ENCODE peak calls at places on chromosomes 2 and 18, in nine cellular contexts. One of them, this sample, is unnamed.

GRCh38 chr2:66889632-66889882 is 454.6 kb downstream of the MEIS1 start:
- DNase-seq in cardiac muscle cell: no peak
- DNase-seq in brain microvascular endothelial cell: no peak
- DNase-seq in pancreas: no peak
- DNase-seq in upper lobe of right lung: no peak
- DNase-seq in Panc1: no peak
- DNase-seq in CD4-positive, alpha-beta T cell: no peak
- DNase-seq in kidney: no peak
- DNase-seq in right lobe of liver: no peak
- DNase-seq in this sample: no peak

GRCh38 chr18:7447629-7448028 is 119.5 kb upstream of the PTPRM start:
- DNase-seq in cardiac muscle cell: no peak
- DNase-seq in brain microvascular endothelial cell: peak
- DNase-seq in CD4-positive, alpha-beta T cell: no peak
- DNase-seq in Panc1: no peak
- DNase-seq in pancreas: no peak
- DNase-seq in kidney: no peak
- DNase-seq in upper lobe of right lung: no peak
- DNase-seq in right lobe of liver: no peak
- DNase-seq in this sample: no peak

GRCh38 chr2:176636376-176636775 is 367.1 kb downstream of the MTX2 start:
- DNase-seq in brain microvascular endothelial cell: no peak
- DNase-seq in cardiac muscle cell: no peak
- DNase-seq in kidney: no peak
- DNase-seq in CD4-positive, alpha-beta T cell: no peak
- DNase-seq in pancreas: no peak
- DNase-seq in Panc1: no peak
- DNase-seq in upper lobe of right lung: no peak
- DNase-seq in right lobe of liver: no peak
- DNase-seq in this sample: no peak

GRCh38 chr2:226155476-226155875 is 644.1 kb downstream of the IRS1 start:
- DNase-seq in upper lobe of right lung: no peak
- DNase-seq in brain microvascular endothelial cell: no peak
- DNase-seq in right lobe of liver: no peak
- DNase-seq in cardiac muscle cell: no peak
- DNase-seq in pancreas: no peak
- DNase-seq in Panc1: no peak
- DNase-seq in CD4-positive, alpha-beta T cell: no peak
- DNase-seq in kidney: no peak
- DNase-seq in this sample: no peak

GRCh38 chr18:6610436-6610835 is 119.1 kb upstream of the ARHGAP28 start:
- DNase-seq in right lobe of liver: no peak
- DNase-seq in Panc1: no peak
- DNase-seq in CD4-positive, alpha-beta T cell: no peak
- DNase-seq in upper lobe of right lung: no peak
- DNase-seq in cardiac muscle cell: no peak
- DNase-seq in brain microvascular endothelial cell: no peak
- DNase-seq in pancreas: no peak
- DNase-seq in kidney: no peak
- DNase-seq in this sample: no peak

GRCh38 chr2:177599956-177600355 is 207.4 kb downstream of the AGPS start:
- DNase-seq in kidney: no peak
- DNase-seq in CD4-positive, alpha-beta T cell: no peak
- DNase-seq in brain microvascular endothelial cell: no peak
- DNase-seq in pancreas: no peak
- DNase-seq in cardiac muscle cell: no peak
- DNase-seq in Panc1: no peak
- DNase-seq in right lobe of liver: no peak
- DNase-seq in upper lobe of right lung: no peak
- DNase-seq in this sample: no peak

GRCh38 chr2:26666671-26667070 is 25.5 kb upstream of the CIB4 start:
- DNase-seq in kidney: no peak
- DNase-seq in Panc1: no peak
- DNase-seq in right lobe of liver: no peak
- DNase-seq in upper lobe of right lung: no peak
- DNase-seq in CD4-positive, alpha-beta T cell: no peak
- DNase-seq in pancreas: no peak
- DNase-seq in brain microvascular endothelial cell: no peak
- DNase-seq in cardiac muscle cell: no peak
- DNase-seq in this sample: no peak

GRCh38 chr18:22465859-22466602 is 48.3 kb upstream of the CTAGE1 start:
- DNase-seq in pancreas: no peak
- DNase-seq in cardiac muscle cell: peak
- DNase-seq in brain microvascular endothelial cell: peak
- DNase-seq in right lobe of liver: no peak
- DNase-seq in upper lobe of right lung: no peak
- DNase-seq in CD4-positive, alpha-beta T cell: no peak
- DNase-seq in kidney: no peak
- DNase-seq in Panc1: peak
- DNase-seq in this sample: no peak

GRCh38 chr2:66604911-66605310 is 170.0 kb downstream of the MEIS1 start:
- DNase-seq in Panc1: no peak
- DNase-seq in pancreas: no peak
- DNase-seq in right lobe of liver: no peak
- DNase-seq in cardiac muscle cell: no peak
- DNase-seq in kidney: no peak
- DNase-seq in CD4-positive, alpha-beta T cell: no peak
- DNase-seq in brain microvascular endothelial cell: no peak
- DNase-seq in upper lobe of right lung: no peak
- DNase-seq in this sample: no peak

GRCh38 chr2:241031436-241032165 is 33.2 kb downstream of the SNED1 start:
- DNase-seq in cardiac muscle cell: no peak
- DNase-seq in right lobe of liver: no peak
- DNase-seq in Panc1: no peak
- DNase-seq in kidney: no peak
- DNase-seq in upper lobe of right lung: no peak
- DNase-seq in pancreas: no peak
- DNase-seq in brain microvascular endothelial cell: no peak
- DNase-seq in CD4-positive, alpha-beta T cell: no peak
- DNase-seq in this sample: peak

GRCh38 chr2:214747992-214748391 is 61.5 kb downstream of the BARD1 start:
- DNase-seq in Panc1: no peak
- DNase-seq in brain microvascular endothelial cell: no peak
- DNase-seq in CD4-positive, alpha-beta T cell: no peak
- DNase-seq in cardiac muscle cell: no peak
- DNase-seq in upper lobe of right lung: no peak
- DNase-seq in right lobe of liver: no peak
- DNase-seq in pancreas: no peak
- DNase-seq in kidney: no peak
- DNase-seq in this sample: no peak

GRCh38 chr2:99439989-99440388 is 49.8 kb downstream of the REV1 start:
- DNase-seq in right lobe of liver: no peak
- DNase-seq in cardiac muscle cell: no peak
- DNase-seq in kidney: no peak
- DNase-seq in pancreas: no peak
- DNase-seq in upper lobe of right lung: no peak
- DNase-seq in CD4-positive, alpha-beta T cell: no peak
- DNase-seq in brain microvascular endothelial cell: no peak
- DNase-seq in Panc1: no peak
- DNase-seq in this sample: no peak

GRCh38 chr2:99448556-99448955 is 41.3 kb downstream of the REV1 start:
- DNase-seq in upper lobe of right lung: no peak
- DNase-seq in right lobe of liver: no peak
- DNase-seq in Panc1: no peak
- DNase-seq in brain microvascular endothelial cell: peak
- DNase-seq in pancreas: no peak
- DNase-seq in kidney: no peak
- DNase-seq in cardiac muscle cell: peak
- DNase-seq in CD4-positive, alpha-beta T cell: no peak
- DNase-seq in this sample: no peak

GRCh38 chr2:99444222-99444621 is 45.6 kb downstream of the REV1 start:
- DNase-seq in CD4-positive, alpha-beta T cell: no peak
- DNase-seq in Panc1: no peak
- DNase-seq in upper lobe of right lung: no peak
- DNase-seq in cardiac muscle cell: no peak
- DNase-seq in kidney: no peak
- DNase-seq in brain microvascular endothelial cell: no peak
- DNase-seq in right lobe of liver: no peak
- DNase-seq in pancreas: no peak
- DNase-seq in this sample: no peak

GRCh38 chr2:99445065-99445464 is 44.8 kb downstream of the REV1 start:
- DNase-seq in right lobe of liver: no peak
- DNase-seq in brain microvascular endothelial cell: no peak
- DNase-seq in CD4-positive, alpha-beta T cell: no peak
- DNase-seq in cardiac muscle cell: no peak
- DNase-seq in upper lobe of right lung: no peak
- DNase-seq in Panc1: no peak
- DNase-seq in pancreas: no peak
- DNase-seq in kidney: no peak
- DNase-seq in this sample: no peak

DNA sequence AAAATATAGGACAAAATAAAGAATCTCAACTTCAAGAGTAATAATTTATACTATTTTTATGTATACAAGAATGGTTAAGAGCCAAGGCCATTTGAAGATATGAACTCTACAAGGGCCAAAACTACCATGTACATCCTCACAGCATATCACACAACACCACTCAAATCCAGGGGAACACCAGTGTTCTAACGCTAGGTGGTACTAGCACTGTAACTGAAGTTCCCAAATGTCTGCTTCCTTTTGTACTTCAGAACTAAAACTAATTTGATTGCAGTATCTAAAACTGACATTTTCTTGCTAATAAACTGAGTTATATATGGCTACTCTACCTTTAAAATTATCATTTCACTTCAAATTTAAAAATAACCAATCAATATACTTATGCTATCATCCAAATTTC is 47.0 kb downstream of the REV1 start:
- DNase-seq in cardiac muscle cell: peak
- DNase-seq in brain microvascular endothelial cell: no peak
- DNase-seq in right lobe of liver: no peak
- DNase-seq in CD4-positive, alpha-beta T cell: no peak
- DNase-seq in kidney: no peak
- DNase-seq in pancreas: no peak
- DNase-seq in Panc1: no peak
- DNase-seq in upper lobe of right lung: no peak
- DNase-seq in this sample: no peak
- TF ChIP-seq CTCF in cardiac muscle cell: peak
- TF ChIP-seq CTCF in brain microvascular endothelial cell: no peak
- TF ChIP-seq CTCF in right lobe of liver: peak
- TF ChIP-seq CTCF in CD4-positive, alpha-beta T cell: no peak
- TF ChIP-seq CTCF in kidney: no peak
- TF ChIP-seq CTCF in pancreas: no peak
- TF ChIP-seq CTCF in Panc1: peak
- TF ChIP-seq CTCF in upper lobe of right lung: peak
- TF ChIP-seq CTCF in this sample: peak

GRCh38 chr2:18178736-18179349 is 300.4 kb downstream of the KCNS3 start:
- DNase-seq in pancreas: no peak
- DNase-seq in Panc1: peak
- DNase-seq in kidney: no peak
- DNase-seq in right lobe of liver: no peak
- DNase-seq in CD4-positive, alpha-beta T cell: peak
- DNase-seq in cardiac muscle cell: peak
- DNase-seq in upper lobe of right lung: no peak
- DNase-seq in brain microvascular endothelial cell: peak
- DNase-seq in this sample: no peak
- TF ChIP-seq CTCF in pancreas: peak
- TF ChIP-seq CTCF in Panc1: peak
- TF ChIP-seq CTCF in kidney: peak
- TF ChIP-seq CTCF in right lobe of liver: peak
- TF ChIP-seq CTCF in CD4-positive, alpha-beta T cell: peak
- TF ChIP-seq CTCF in cardiac muscle cell: peak
- TF ChIP-seq CTCF in upper lobe of right lung: peak
- TF ChIP-seq CTCF in brain microvascular endothelial cell: peak
- TF ChIP-seq CTCF in this sample: peak

GRCh38 chr2:19848952-19849351 is 52.8 kb downstream of the TTC32 start:
- DNase-seq in right lobe of liver: no peak
- DNase-seq in cardiac muscle cell: no peak
- DNase-seq in kidney: no peak
- DNase-seq in CD4-positive, alpha-beta T cell: no peak
- DNase-seq in Panc1: no peak
- DNase-seq in pancreas: no peak
- DNase-seq in brain microvascular endothelial cell: no peak
- DNase-seq in upper lobe of right lung: no peak
- DNase-seq in this sample: peak

GRCh38 chr2:19850526-19851050 is 51.2 kb downstream of the TTC32 start:
- DNase-seq in brain microvascular endothelial cell: no peak
- DNase-seq in pancreas: no peak
- DNase-seq in kidney: no peak
- DNase-seq in CD4-positive, alpha-beta T cell: no peak
- DNase-seq in Panc1: no peak
- DNase-seq in cardiac muscle cell: no peak
- DNase-seq in right lobe of liver: no peak
- DNase-seq in upper lobe of right lung: no peak
- DNase-seq in this sample: peak

GRCh38 chr2:19850056-19850455 is 51.7 kb downstream of the TTC32 start:
- DNase-seq in Panc1: no peak
- DNase-seq in cardiac muscle cell: no peak
- DNase-seq in CD4-positive, alpha-beta T cell: no peak
- DNase-seq in brain microvascular endothelial cell: no peak
- DNase-seq in kidney: no peak
- DNase-seq in upper lobe of right lung: no peak
- DNase-seq in pancreas: no peak
- DNase-seq in right lobe of liver: no peak
- DNase-seq in this sample: peak

GRCh38 chr2:19848029-19848750 is 53.6 kb downstream of the TTC32 start:
- DNase-seq in brain microvascular endothelial cell: no peak
- DNase-seq in pancreas: no peak
- DNase-seq in CD4-positive, alpha-beta T cell: no peak
- DNase-seq in kidney: no peak
- DNase-seq in cardiac muscle cell: no peak
- DNase-seq in upper lobe of right lung: no peak
- DNase-seq in Panc1: no peak
- DNase-seq in right lobe of liver: no peak
- DNase-seq in this sample: peak

GRCh38 chr2:19851116-19851515 is 50.7 kb downstream of the TTC32 start:
- DNase-seq in Panc1: no peak
- DNase-seq in kidney: no peak
- DNase-seq in CD4-positive, alpha-beta T cell: no peak
- DNase-seq in brain microvascular endothelial cell: no peak
- DNase-seq in pancreas: no peak
- DNase-seq in upper lobe of right lung: no peak
- DNase-seq in cardiac muscle cell: no peak
- DNase-seq in right lobe of liver: no peak
- DNase-seq in this sample: peak
- TF ChIP-seq CTCF in Panc1: no peak
- TF ChIP-seq CTCF in kidney: no peak
- TF ChIP-seq CTCF in CD4-positive, alpha-beta T cell: no peak
- TF ChIP-seq CTCF in brain microvascular endothelial cell: peak
- TF ChIP-seq CTCF in pancreas: no peak
- TF ChIP-seq CTCF in upper lobe of right lung: no peak
- TF ChIP-seq CTCF in cardiac muscle cell: peak
- TF ChIP-seq CTCF in right lobe of liver: no peak
- TF ChIP-seq CTCF in this sample: peak

GRCh38 chr2:180601016-180601415 is 379.4 kb upstream of the UBE2E3 start:
- DNase-seq in cardiac muscle cell: no peak
- DNase-seq in pancreas: no peak
- DNase-seq in Panc1: no peak
- DNase-seq in upper lobe of right lung: no peak
- DNase-seq in brain microvascular endothelial cell: no peak
- DNase-seq in right lobe of liver: no peak
- DNase-seq in CD4-positive, alpha-beta T cell: no peak
- DNase-seq in kidney: no peak
- DNase-seq in this sample: no peak

GRCh38 chr2:180607501-180608060 is 372.8 kb upstream of the UBE2E3 start:
- DNase-seq in upper lobe of right lung: no peak
- DNase-seq in pancreas: no peak
- DNase-seq in right lobe of liver: no peak
- DNase-seq in cardiac muscle cell: no peak
- DNase-seq in Panc1: no peak
- DNase-seq in CD4-positive, alpha-beta T cell: no peak
- DNase-seq in kidney: no peak
- DNase-seq in brain microvascular endothelial cell: no peak
- DNase-seq in this sample: no peak

GRCh38 chr2:180599804-180600203 is 380.6 kb upstream of the UBE2E3 start:
- DNase-seq in CD4-positive, alpha-beta T cell: no peak
- DNase-seq in cardiac muscle cell: no peak
- DNase-seq in Panc1: no peak
- DNase-seq in pancreas: no peak
- DNase-seq in brain microvascular endothelial cell: no peak
- DNase-seq in kidney: no peak
- DNase-seq in upper lobe of right lung: no peak
- DNase-seq in right lobe of liver: no peak
- DNase-seq in this sample: no peak

GRCh38 chr2:180604077-180604476 is 376.3 kb upstream of the UBE2E3 start:
- DNase-seq in CD4-positive, alpha-beta T cell: no peak
- DNase-seq in brain microvascular endothelial cell: peak
- DNase-seq in right lobe of liver: no peak
- DNase-seq in upper lobe of right lung: no peak
- DNase-seq in Panc1: no peak
- DNase-seq in kidney: no peak
- DNase-seq in pancreas: no peak
- DNase-seq in cardiac muscle cell: peak
- DNase-seq in this sample: no peak
- TF ChIP-seq CTCF in CD4-positive, alpha-beta T cell: no peak
- TF ChIP-seq CTCF in brain microvascular endothelial cell: peak
- TF ChIP-seq CTCF in right lobe of liver: peak
- TF ChIP-seq CTCF in upper lobe of right lung: no peak
- TF ChIP-seq CTCF in Panc1: peak
- TF ChIP-seq CTCF in kidney: no peak
- TF ChIP-seq CTCF in pancreas: no peak
- TF ChIP-seq CTCF in cardiac muscle cell: peak
- TF ChIP-seq CTCF in this sample: peak

This sample was measured in type B pancreatic cell.